ENCODE peak calls at places on chromosome 11, in ten cellular contexts. J is HCT116, Y is uterus, F is GM12891, S is A549, R is adrenal gland, T is ovary, B is spleen, L is suprapubic skin, H is body of pancreas. G is an unnamed sample.

GRCh38 chr11:66856496-66857233 is at the start of gene LRFN4:
- DNase-seq in R (no peak), Y (no peak), L (no peak), S (peak; percentile 80), J (no peak), B (peak; percentile 90), T (no peak), F (peak; percentile 80), H (no peak), G (peak; percentile 48)

GRCh38 chr11:29782447-29782846 is 234.4 kb downstream of the KCNA4 start:
- DNase-seq in Y (peak; percentile 35), B (no peak), H (no peak), F (no peak), L (no peak), R (no peak), T (no peak), J (no peak), S (no peak), G (peak; percentile 28)

GRCh38 chr11:115659061-115659963 is 155.1 kb upstream of the CADM1 start:
- DNase-seq in J (no peak), Y (no peak), T (no peak), R (no peak), F (no peak), S (no peak), H (peak; percentile 32), B (no peak), L (no peak), G (peak; percentile 31)

GRCh38 chr11:2076441-2076840 is 62.7 kb downstream of the IGF2 start:
- DNase-seq in L (peak; percentile 69), T (no peak), H (no peak), B (no peak), Y (no peak), F (no peak), J (no peak), S (no peak), R (no peak), G (peak; percentile 10)

GRCh38 chr11:68509105-68509504 is 48.6 kb downstream of the PPP6R3 start:
- DNase-seq in B (no peak), T (no peak), R (no peak), S (no peak), F (no peak), J (no peak), L (no peak), H (no peak), Y (no peak), G (no peak)

GRCh38 chr11:78338138-78338537 is 79.5 kb downstream of the GAB2 start:
- DNase-seq in R (no peak), B (no peak), L (no peak), F (no peak), T (no peak), H (no peak), S (no peak), J (no peak), Y (no peak), G (no peak)

GRCh38 chr11:12698049-12698448 is 23.8 kb downstream of the TEAD1 start:
- DNase-seq in B (no peak), T (no peak), J (no peak), F (no peak), R (no peak), Y (no peak), S (no peak), H (no peak), L (no peak), G (no peak)

GRCh38 chr11:57674251-57674650 is 6.3 kb downstream of the ZDHHC5 start:
- DNase-seq in S (no peak), J (no peak), Y (no peak), T (no peak), H (no peak), L (no peak), R (no peak), B (no peak), F (no peak), G (no peak)

GRCh38 chr11:107951105-107951504 is 22.9 kb downstream of the RAB39A start:
- DNase-seq in R (no peak), T (no peak), J (no peak), F (no peak), H (no peak), L (no peak), S (no peak), B (no peak), Y (no peak), G (no peak)

GRCh38 chr11:33388793-33389525 is 131.8 kb downstream of the HIPK3 start:
- DNase-seq in Y (no peak), F (no peak), S (no peak), T (no peak), L (no peak), H (no peak), J (no peak), B (no peak), R (no peak), G (no peak)

GRCh38 chr11:71340076-71340606 is 87.8 kb upstream of the SHANK2 start:
- DNase-seq in F (no peak), H (no peak), R (no peak), Y (no peak), L (peak; percentile 43), S (no peak), T (no peak), B (peak; percentile 47), J (no peak), G (peak; percentile 22)

GRCh38 chr11:110148775-110149744 is 55.9 kb downstream of the ZC3H12C start:
- DNase-seq in J (peak; percentile 56), L (no peak), F (no peak), H (no peak), Y (no peak), T (no peak), R (no peak), S (peak; percentile 82), B (no peak), G (no peak)

GRCh38 chr11:7154881-7155344 is 66.1 kb downstream of the RBMXL2 start:
- DNase-seq in Y (peak; percentile 31), H (no peak), B (no peak), L (no peak), T (no peak), J (no peak), R (no peak), F (no peak), S (no peak), G (no peak)

GRCh38 chr11:40877256-40877655 is 582.2 kb downstream of the LRRC4C start:
- DNase-seq in F (no peak), H (no peak), L (no peak), J (no peak), R (no peak), S (no peak), Y (no peak), T (no peak), B (no peak), G (no peak)

GRCh38 chr11:78256962-78257361 is 68.2 kb downstream of the USP35 start:
- DNase-seq in J (no peak), R (peak; percentile 86), T (peak; percentile 88), H (peak; percentile 88), S (no peak), B (no peak), L (peak; percentile 87), Y (peak; percentile 90), F (no peak), G (peak; percentile 54)

GRCh38 chr11:61891331-61892084 is at the start of gene FADS3:
- DNase-seq in H (peak; percentile 91), R (peak; percentile 91), F (peak; percentile 63), L (peak; percentile 93), T (peak; percentile 87), B (peak; percentile 94), J (peak; percentile 68), Y (peak; percentile 86), S (peak; percentile 74), G (peak; percentile 88)

GRCh38 chr11:121416909-121417567 is 35.1 kb upstream of the SORL1 start:
- DNase-seq in T (peak; percentile 77), R (peak; percentile 87), H (peak; percentile 91), S (peak; percentile 1), J (no peak), L (peak; percentile 92), F (no peak), B (peak; percentile 90), Y (peak; percentile 66), G (peak; percentile 81)

GRCh38 chr11:80958414-80958813 is 1517.6 kb upstream of the TENM4 start:
- DNase-seq in T (no peak), R (no peak), F (no peak), H (no peak), L (no peak), S (peak; percentile 4), B (no peak), J (no peak), Y (no peak), G (no peak)

GRCh38 chr11:69481393-69481844 is at the start of gene LINC01488:
- DNase-seq in Y (no peak), J (no peak), H (no peak), B (peak; percentile 52), S (no peak), R (no peak), F (no peak), L (no peak), T (no peak), G (no peak)

DNA sequence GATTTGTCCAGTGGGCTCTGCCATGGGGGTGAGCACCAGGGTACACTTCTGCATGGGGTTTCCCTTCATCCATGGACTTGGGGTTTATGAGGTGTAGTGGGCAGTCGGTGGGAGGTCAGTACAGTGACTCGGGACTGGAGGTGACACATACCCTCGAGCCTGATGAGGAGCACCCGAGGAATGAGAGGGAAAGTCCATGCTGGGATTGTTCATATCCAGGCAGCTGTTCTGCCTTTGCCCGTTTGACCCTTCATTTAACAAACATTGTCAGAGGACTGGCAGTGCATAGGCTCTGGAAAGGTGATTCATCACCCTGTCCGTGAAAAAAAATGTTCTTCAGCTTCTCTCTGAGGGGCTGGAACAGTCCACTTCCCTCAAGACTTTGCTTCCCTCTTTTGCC is 2.7 kb downstream of the NAV2 start:
- DNase-seq in J (no peak), H (peak; percentile 18), Y (peak; percentile 42), R (no peak), T (no peak), L (no peak), S (peak; percentile 70), F (no peak), B (no peak), G (no peak)
- TF ChIP-seq POLR2A in J (no peak), H (no peak), Y (no peak), R (no peak), T (no peak), L (no peak), S (no peak), F (no peak), B (no peak), G (no peak)

GRCh38 chr11:694563-695331 is at the start of gene DEAF1:
- DNase-seq in B (peak; percentile 100), F (peak; percentile 80), S (peak; percentile 97), J (peak; percentile 96), Y (peak; percentile 99), T (peak; percentile 100), R (peak; percentile 100), L (peak; percentile 100), H (peak; percentile 99), G (peak; percentile 98)
- TF ChIP-seq POLR2A in B (no peak), F (no peak), S (peak; percentile 37), J (peak; percentile 29), Y (no peak), T (peak; percentile 13), R (no peak), L (no peak), H (no peak), G (no peak)

GRCh38 chr11:73384871-73385692 is 8.9 kb downstream of the RELT start:
- DNase-seq in L (no peak), B (peak; percentile 97), Y (no peak), S (no peak), T (no peak), H (peak; percentile 71), R (peak; percentile 60), F (peak; percentile 82), J (no peak), G (peak; percentile 38)
- TF ChIP-seq POLR2A in L (no peak), B (no peak), Y (no peak), S (no peak), T (no peak), H (no peak), R (no peak), F (no peak), J (no peak), G (no peak)

GRCh38 chr11:117232022-117232878 is at the start of the genes PCSK7 and RNF214:
- DNase-seq in J (no peak), H (peak; percentile 80), T (peak; percentile 83), S (peak; percentile 60), B (peak; percentile 95), R (peak; percentile 75), F (peak; percentile 96), L (peak; percentile 90), Y (peak; percentile 70), G (peak; percentile 81)
- TF ChIP-seq POLR2A in J (peak; percentile 46), H (peak; percentile 29), T (peak; percentile 78), S (peak; percentile 41), B (no peak), R (peak; percentile 55), F (no peak), L (peak; percentile 30), Y (peak; percentile 53), G (no peak)